ENCODE peak calls at places on chromosome 20, in six cellular contexts. P is ovary; D is mesenchymal stem cell; R is CD8-positive, alpha-beta T cell; O is A549; N is GM23338. C is an unnamed sample.

GRCh38 chr20:25336561-25337422 is 53.8 kb downstream of the ABHD12 start:
- DNase-seq in P (no peak), D (peak), R (no peak), O (peak), N (peak), C (no peak)

GRCh38 chr20:61127311-61128044 is 124.6 kb upstream of the CDH4 start:
- DNase-seq in P (no peak), D (peak), R (no peak), O (peak), N (no peak), C (no peak)

GRCh38 chr20:12237772-12238171 is 320.1 kb downstream of the BTBD3 start:
- DNase-seq in P (peak), D (no peak), R (no peak), O (no peak), N (no peak), C (no peak)

GRCh38 chr20:64077094-64077493 is 2.2 kb downstream of the RGS19 start:
- DNase-seq in P (no peak), D (no peak), R (no peak), O (no peak), N (no peak), C (no peak)

GRCh38 chr20:20614391-20614790 is 98.1 kb downstream of the RALGAPA2 start:
- DNase-seq in P (no peak), D (no peak), R (no peak), O (no peak), N (no peak), C (no peak)

GRCh38 chr20:23059831-23060230 is 10.4 kb upstream of the THBD start:
- DNase-seq in P (no peak), D (peak), R (no peak), O (no peak), N (no peak), C (no peak)

GRCh38 chr20:17525650-17526049 is 5.5 kb downstream of the BFSP1 start:
- DNase-seq in P (no peak), D (no peak), R (no peak), O (peak), N (peak), C (no peak)

GRCh38 chr20:24984963-24985640 is 7.4 kb downstream of the APMAP start:
- DNase-seq in P (no peak), D (no peak), R (no peak), O (no peak), N (no peak), C (no peak)

GRCh38 chr20:45817652-45818194 is 5.3 kb downstream of the UBE2C start:
- DNase-seq in P (no peak), D (peak), R (no peak), O (no peak), N (no peak), C (no peak)

GRCh38 chr20:43691928-43692524 is 25.1 kb downstream of the MYBL2 start:
- DNase-seq in P (no peak), D (peak), R (peak), O (peak), N (peak), C (no peak)

GRCh38 chr20:33262658-33263065 is 20.4 kb upstream of the BPIFB1 start:
- DNase-seq in P (no peak), D (peak), R (no peak), O (peak), N (peak), C (no peak)

GRCh38 chr20:1420066-1420465 is 27.2 kb upstream of the FKBP1A start:
- DNase-seq in P (no peak), D (peak), R (no peak), O (no peak), N (no peak), C (no peak)

GRCh38 chr20:44967207-44967807 is 995 bp downstream of the STK4 start:
- DNase-seq in P (no peak), D (peak), R (peak), O (no peak), N (no peak), C (no peak)

GRCh38 chr20:49287555-49288249 is 9.8 kb upstream of the ZNFX1 start:
- DNase-seq in P (no peak), D (peak), R (no peak), O (no peak), N (no peak), C (no peak)

GRCh38 chr20:380763-381580 is 412 bp downstream of the TRIB3 start:
- DNase-seq in P (peak), D (peak), R (peak), O (peak), N (peak), C (peak)

GRCh38 chr20:10626896-10627295 is 46.9 kb downstream of the JAG1 start:
- DNase-seq in P (no peak), D (no peak), R (no peak), O (no peak), N (no peak), C (no peak)

GRCh38 chr20:43983904-43984361 is 69.3 kb downstream of the TOX2 start:
- DNase-seq in P (no peak), D (no peak), R (no peak), O (no peak), N (no peak), C (no peak)

GRCh38 chr20:34222208-34222607 is 19.0 kb upstream of the ASIP start:
- DNase-seq in P (no peak), D (peak), R (no peak), O (no peak), N (no peak), C (no peak)

GRCh38 chr20:43569282-43569681 is 10.5 kb downstream of the SGK2 start:
- DNase-seq in P (no peak), D (no peak), R (no peak), O (no peak), N (no peak), C (no peak)

GRCh38 chr20:20219016-20219415 is 148.9 kb upstream of the INSM1 start:
- DNase-seq in P (no peak), D (no peak), R (no peak), O (no peak), N (no peak), C (no peak)

GRCh38 chr20:16104783-16105182 is 468.5 kb downstream of the KIF16B start:
- DNase-seq in P (no peak), D (no peak), R (no peak), O (no peak), N (no peak), C (no peak)
- H3K4me3 ChIP-seq in P (no peak), D (no peak), R (no peak), O (no peak), N (no peak), C (no peak)

GRCh38 chr20:57468523-57469417 is 56.2 kb downstream of the CTCFL start:
- DNase-seq in P (no peak), D (no peak), R (no peak), O (no peak), N (no peak), C (no peak)

GRCh38 chr20:57470212-57470522 is 54.8 kb downstream of the CTCFL start:
- DNase-seq in P (no peak), D (no peak), R (no peak), O (no peak), N (no peak), C (no peak)

GRCh38 chr20:57469418-57470211 is 55.3 kb downstream of the CTCFL start:
- DNase-seq in P (no peak), D (no peak), R (no peak), O (no peak), N (peak), C (no peak)

GRCh38 chr20:57471496-57472210 is 53.3 kb downstream of the CTCFL start:
- DNase-seq in P (no peak), D (no peak), R (no peak), O (no peak), N (no peak), C (no peak)

GRCh38 chr20:57470666-57471495 is 54.1 kb downstream of the CTCFL start:
- DNase-seq in P (no peak), D (no peak), R (no peak), O (no peak), N (no peak), C (no peak)
- H3K27ac ChIP-seq in P (no peak), D (no peak), R (no peak), O (no peak), N (no peak), C (no peak)

GRCh38 chr20:36992802-36993334 is 41.4 kb upstream of the SAMHD1 start:
- DNase-seq in P (no peak), D (no peak), R (no peak), O (no peak), N (no peak), C (no peak)
- H3K4me3 ChIP-seq in P (no peak), D (no peak), R (no peak), O (no peak), N (no peak), C (no peak)

DNA sequence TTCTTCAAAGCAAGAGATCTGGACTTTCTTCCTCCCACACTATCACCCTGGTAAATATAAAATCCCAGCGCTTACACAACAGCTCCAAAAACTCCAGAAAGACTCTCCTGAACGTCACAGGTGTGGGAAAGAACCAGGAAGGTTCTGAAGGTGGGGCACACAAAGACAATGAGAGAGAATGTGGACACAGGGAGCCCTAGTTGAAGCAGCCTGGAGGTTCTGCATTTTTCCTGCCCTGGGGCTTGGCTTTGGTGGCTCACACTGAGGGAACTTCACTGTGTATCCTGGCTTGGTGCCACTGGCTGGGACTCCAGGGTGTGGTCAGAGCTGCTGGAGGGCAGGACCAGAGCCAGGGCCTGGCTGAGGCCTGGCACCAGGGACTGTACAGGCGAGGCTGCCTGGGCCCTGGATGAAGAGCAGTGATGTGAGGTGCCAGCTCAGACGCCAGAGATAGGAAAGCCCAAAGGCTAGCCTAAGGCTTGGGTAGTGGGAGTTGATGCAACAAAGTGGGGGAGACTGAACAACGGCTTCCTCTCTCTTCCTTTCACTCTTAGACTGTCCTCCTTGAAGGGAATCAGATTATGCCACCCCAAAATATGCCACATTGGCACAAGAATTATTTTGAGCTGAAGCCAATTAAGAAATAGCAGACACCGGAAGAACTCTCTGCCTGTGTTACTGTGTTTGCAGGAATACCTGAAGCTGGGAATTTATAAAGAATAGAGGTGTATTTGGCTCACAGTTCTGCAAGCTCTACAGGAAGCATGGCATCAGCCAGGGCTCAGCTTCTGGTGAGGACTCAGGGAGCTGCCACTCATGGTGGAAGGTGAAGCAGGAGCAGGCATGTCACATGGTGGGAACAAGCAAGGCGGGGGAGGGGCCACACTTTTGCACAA is 46.4 kb downstream of the PCNA start:
- DNase-seq in P (peak), D (peak), R (no peak), O (peak), N (peak), C (peak)
- H3K27ac ChIP-seq in P (no peak), D (peak), R (no peak), O (peak), N (no peak), C (peak)

DNA sequence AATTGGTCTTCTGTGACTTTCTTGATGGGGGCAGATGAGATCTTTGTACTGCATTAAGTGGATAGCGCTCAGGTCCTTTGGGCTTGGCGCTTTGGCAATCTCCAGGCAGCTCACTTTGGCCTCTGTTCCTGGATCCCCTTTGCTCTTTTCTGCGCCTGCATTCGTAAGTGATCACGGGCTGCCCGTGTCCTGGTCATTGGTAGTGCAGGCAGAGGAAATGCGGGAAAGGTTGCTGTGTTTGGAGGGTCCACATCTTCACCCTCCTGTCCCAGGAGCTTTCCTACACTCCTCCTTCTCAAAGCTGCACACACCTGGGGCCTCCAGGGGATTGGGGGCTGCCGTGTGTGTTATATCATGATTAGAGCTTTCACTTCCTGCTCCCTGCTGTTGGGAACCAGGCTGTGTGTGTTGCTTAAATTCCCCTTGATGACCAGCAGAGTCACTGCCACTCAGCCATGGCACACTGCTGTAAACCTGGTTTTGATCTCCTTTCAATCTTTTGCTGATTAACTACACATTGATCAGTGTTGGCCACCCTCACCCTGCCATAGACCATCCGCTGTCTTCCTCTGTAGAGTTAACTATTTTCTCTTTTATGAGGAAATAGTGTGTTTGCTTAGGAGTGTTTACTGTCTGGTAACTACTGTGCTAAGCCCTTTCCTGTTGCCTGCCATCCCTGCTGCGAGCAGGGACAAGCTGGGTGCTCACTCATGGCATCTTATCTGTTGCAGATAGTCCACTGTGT is 13.0 kb upstream of the SNHG17 start:
- DNase-seq in P (no peak), D (no peak), R (no peak), O (no peak), N (no peak), C (no peak)
- H3K4me3 ChIP-seq in P (no peak), D (peak), R (no peak), O (peak), N (no peak), C (no peak)

GRCh38 chr20:59580991-59581401 is 23.3 kb upstream of the PHACTR3 start:
- DNase-seq in P (no peak), D (no peak), R (no peak), O (no peak), N (no peak), C (no peak)
- H3K27ac ChIP-seq in P (no peak), D (no peak), R (no peak), O (no peak), N (no peak), C (no peak)

GRCh38 chr20:62861732-62862336 is at the start of gene TCFL5:
- DNase-seq in P (peak), D (peak), R (peak), O (peak), N (peak), C (peak)

GRCh38 chr20:62860391-62860923 is 1.2 kb downstream of the TCFL5 start:
- DNase-seq in P (no peak), D (peak), R (no peak), O (no peak), N (peak), C (no peak)

GRCh38 chr20:62858059-62858458 is 3.6 kb downstream of the TCFL5 start:
- DNase-seq in P (no peak), D (no peak), R (no peak), O (no peak), N (no peak), C (peak)

GRCh38 chr20:62859721-62860120 is 1.9 kb downstream of the TCFL5 start:
- DNase-seq in P (no peak), D (no peak), R (no peak), O (no peak), N (no peak), C (no peak)

GRCh38 chr20:62860924-62861691 is 514 bp downstream of the TCFL5 start:
- DNase-seq in P (peak), D (peak), R (peak), O (peak), N (peak), C (no peak)
- H3K4me3 ChIP-seq in P (peak), D (peak), R (peak), O (peak), N (peak), C (peak)

GRCh38 chr20:41600926-41601631 is 17.1 kb downstream of the CHD6 start:
- DNase-seq in P (no peak), D (no peak), R (no peak), O (no peak), N (no peak), C (no peak)
- H3K27ac ChIP-seq in P (no peak), D (no peak), R (no peak), O (no peak), N (no peak), C (no peak)